ENCODE peak calls at places on chromosomes 13 and 19, in seven cellular contexts. R is stimulated activated CD4-positive, alpha-beta T cell treated with anti-CD3 and anti-CD28 coated beads, Interleukin-1b, Interleukin-23, amount 100 ng/mL, for 1 hour; L is NCI-H2081; O is HFF-Myc; W is CD4-positive, alpha-beta T cell; H is choroid plexus epithelial cell; I is T follicular helper cell. Y is an unnamed sample.
A peak's percentile ranks its signal among the peaks of the same experiment; 100 is the strongest.

GRCh38 chr19:4069331-4069959 is 2.7 kb upstream of the ZBTB7A start:
- DNase-seq in R (no peak), L (no peak), O (no peak), W (no peak), H (no peak), I (no peak), Y (no peak)

GRCh38 chr13:31947506-31947905 is 84.1 kb upstream of the FRY start:
- DNase-seq in R (no peak), L (no peak), O (no peak), W (no peak), H (no peak), I (no peak), Y (no peak)

GRCh38 chr19:9309974-9310446 is 372 bp upstream of the ZNF699 start:
- DNase-seq in R (no peak), L (peak; percentile 97), O (no peak), W (no peak), H (peak; percentile 93), I (no peak), Y (peak; percentile 91)

GRCh38 chr19:383922-384800 is 24.8 kb downstream of the C2CD4C start:
- DNase-seq in R (no peak), L (no peak), O (no peak), W (no peak), H (peak; percentile 17), I (no peak), Y (peak; percentile 16)

GRCh38 chr13:61414686-61415664 is 674 bp downstream of the PCDH20 start:
- DNase-seq in R (no peak), L (peak; percentile 46), O (no peak), W (no peak), H (peak; percentile 1), I (no peak), Y (peak; percentile 25)

GRCh38 chr19:50320051-50320450 is 9.1 kb downstream of the KCNC3 start:
- DNase-seq in R (no peak), L (no peak), O (no peak), W (no peak), H (no peak), I (no peak), Y (no peak)

GRCh38 chr19:33297401-33298145 is 4.8 kb downstream of the CEBPA start:
- DNase-seq in R (no peak), L (no peak), O (no peak), W (no peak), H (no peak), I (no peak), Y (no peak)

GRCh38 chr19:40279120-40279551 is 6.0 kb downstream of the AKT2 start:
- DNase-seq in R (no peak), L (no peak), O (no peak), W (no peak), H (peak; percentile 87), I (no peak), Y (peak; percentile 58)

GRCh38 chr19:43132696-43133095 is 50.2 kb upstream of the PSG2 start:
- DNase-seq in R (no peak), L (no peak), O (no peak), W (no peak), H (no peak), I (no peak), Y (no peak)

GRCh38 chr19:29798783-29799182 is 13.0 kb upstream of the CCNE1 start:
- DNase-seq in R (no peak), L (no peak), O (no peak), W (no peak), H (peak; percentile 48), I (no peak), Y (no peak)

GRCh38 chr19:42216653-42217521 is 590 bp downstream of the DEDD2 start:
- DNase-seq in R (no peak), L (peak; percentile 26), O (no peak), W (peak; percentile 25), H (peak; percentile 52), I (no peak), Y (peak; percentile 14)

GRCh38 chr19:54073829-54074228 is 7.3 kb downstream of the TARM1 start:
- DNase-seq in R (no peak), L (no peak), O (no peak), W (no peak), H (no peak), I (no peak), Y (no peak)

GRCh38 chr13:113981201-113981605 is 7.3 kb upstream of the C13orf46 start:
- DNase-seq in R (no peak), L (peak; percentile 94), O (no peak), W (no peak), H (peak; percentile 76), I (no peak), Y (no peak)

GRCh38 chr19:11964858-11965645 is at the start of gene ZNF763:
- DNase-seq in R (peak; percentile 76), L (no peak), O (no peak), W (peak; percentile 81), H (peak; percentile 86), I (peak; percentile 85), Y (peak; percentile 96)

GRCh38 chr19:860481-861098 is 1.1 kb downstream of the CFD start:
- DNase-seq in R (no peak), L (peak; percentile 64), O (no peak), W (peak; percentile 36), H (peak; percentile 60), I (peak; percentile 38), Y (no peak)

GRCh38 chr19:58037927-58038687 is 4.3 kb downstream of the ZSCAN1 start:
- DNase-seq in R (no peak), L (no peak), O (no peak), W (no peak), H (no peak), I (no peak), Y (peak; percentile 43)

Y was measured in globus pallidus.